ENCODE peak calls at places on chromosomes 4 and X, in ten cellular contexts. K is MCF 10A; D is posterior cingulate gyrus; E is WERI-Rb-1; S is NCI-H1105; V is G401; X is transverse colon; O is psoas muscle; A is activated CD8-positive, alpha-beta memory T cell treated with anti-CD3 and anti-CD28 coated beads, Interleukin-2, amount 10 ng/mL, durations not matched to agents 7 days and 5 days; C is WTC11. I is an unnamed sample.

GRCh38 chr4:4311193-4311592 is 21.1 kb downstream of the ZBTB49 start:
- DNase-seq in K (no peak), D (no peak), E (no peak), S (no peak), V (no peak), X (no peak), O (no peak), A (no peak), C (no peak), I (no peak)

GRCh38 chrX:17638731-17639130 is 98.6 kb upstream of the SCML1 start:
- DNase-seq in K (no peak), D (no peak), E (no peak), S (no peak), V (peak), X (no peak), O (no peak), A (no peak), C (no peak), I (peak)

GRCh38 chr4:54487491-54487890 is 170.3 kb upstream of the KIT start:
- DNase-seq in K (no peak), D (no peak), E (no peak), S (no peak), V (no peak), X (no peak), O (no peak), A (no peak), C (no peak), I (no peak)

GRCh38 chr4:36722986-36723385 is 441.6 kb downstream of the DTHD1 start:
- DNase-seq in K (no peak), D (no peak), E (no peak), S (no peak), V (no peak), X (no peak), O (no peak), A (no peak), C (no peak), I (no peak)

GRCh38 chrX:15468036-15468435 is 25.1 kb downstream of the PIR start:
- DNase-seq in K (peak), D (no peak), E (no peak), S (peak), V (peak), X (peak), O (peak), A (no peak), C (no peak), I (peak)

GRCh38 chr4:153555730-153556440 is 89.7 kb downstream of the TMEM131L start:
- DNase-seq in K (peak), D (no peak), E (no peak), S (no peak), V (no peak), X (peak), O (peak), A (no peak), C (no peak), I (no peak)

GRCh38 chr4:4412661-4413372 is 25.9 kb downstream of the NSG1 start:
- DNase-seq in K (no peak), D (peak), E (no peak), S (no peak), V (peak), X (no peak), O (peak), A (no peak), C (no peak), I (no peak)

GRCh38 chr4:6307891-6308290 is 38.2 kb downstream of the WFS1 start:
- DNase-seq in K (no peak), D (no peak), E (peak), S (no peak), V (peak), X (no peak), O (no peak), A (no peak), C (no peak), I (peak)

GRCh38 chr4:6781561-6781960 is 966 bp upstream of the KIAA0232 start:
- DNase-seq in K (no peak), D (no peak), E (no peak), S (no peak), V (peak), X (no peak), O (no peak), A (no peak), C (no peak), I (peak)

GRCh38 chr4:185839204-185839712 is 27.3 kb upstream of the SORBS2 start:
- DNase-seq in K (peak), D (no peak), E (no peak), S (no peak), V (peak), X (peak), O (peak), A (no peak), C (peak), I (peak)

GRCh38 chr4:139853309-139853708 is 187.7 kb downstream of the MGST2 start:
- DNase-seq in K (no peak), D (no peak), E (no peak), S (no peak), V (no peak), X (no peak), O (no peak), A (no peak), C (peak), I (no peak)

GRCh38 chrX:24494544-24495113 is 29.5 kb downstream of the PDK3 start:
- DNase-seq in K (peak), D (no peak), E (no peak), S (peak), V (peak), X (peak), O (no peak), A (no peak), C (no peak), I (peak)

GRCh38 chr4:158496030-158496741 is 25.5 kb upstream of the RXFP1 start:
- DNase-seq in K (peak), D (no peak), E (peak), S (no peak), V (peak), X (peak), O (no peak), A (peak), C (peak), I (peak)

GRCh38 chr4:25628441-25628840 is 27.2 kb upstream of the SLC34A2 start:
- DNase-seq in K (no peak), D (no peak), E (no peak), S (no peak), V (peak), X (no peak), O (no peak), A (no peak), C (no peak), I (peak)

GRCh38 chr4:156999175-156999517 is 27.5 kb upstream of the PDGFC start:
- DNase-seq in K (peak), D (no peak), E (no peak), S (peak), V (no peak), X (peak), O (no peak), A (no peak), C (no peak), I (no peak)

GRCh38 chr4:143742834-143743233 is 42.4 kb upstream of the FREM3 start:
- DNase-seq in K (no peak), D (no peak), E (no peak), S (no peak), V (no peak), X (no peak), O (no peak), A (no peak), C (no peak), I (no peak)

GRCh38 chrX:52271212-52271611 is 86.5 kb downstream of the MAGED4 start:
- DNase-seq in K (peak), D (no peak), E (peak), S (no peak), V (no peak), X (no peak), O (no peak), A (no peak), C (peak), I (no peak)

GRCh38 chrX:44433556-44433955 is 90.1 kb upstream of the EFHC2 start:
- DNase-seq in K (no peak), D (no peak), E (no peak), S (no peak), V (no peak), X (no peak), O (no peak), A (no peak), C (no peak), I (no peak)

GRCh38 chr4:81922271-81922775 is 450.6 kb upstream of the RASGEF1B start:
- DNase-seq in K (no peak), D (no peak), E (no peak), S (no peak), V (no peak), X (no peak), O (no peak), A (no peak), C (no peak), I (no peak)

GRCh38 chrX:149513713-149514427 is 8.8 kb upstream of the IDS start:
- DNase-seq in K (no peak), D (no peak), E (no peak), S (no peak), V (no peak), X (no peak), O (no peak), A (peak), C (no peak), I (no peak)

GRCh38 chrX:121365572-121366161 is 318.3 kb downstream of the GLUD2 start:
- DNase-seq in K (no peak), D (no peak), E (no peak), S (no peak), V (no peak), X (peak), O (no peak), A (no peak), C (no peak), I (no peak)

GRCh38 chr4:146029939-146030710 is 91.5 kb upstream of the ZNF827 start:
- DNase-seq in K (no peak), D (no peak), E (no peak), S (no peak), V (no peak), X (peak), O (no peak), A (no peak), C (no peak), I (no peak)

GRCh38 chr4:39286263-39286662 is 79.9 kb downstream of the RFC1 start:
- DNase-seq in K (no peak), D (no peak), E (no peak), S (no peak), V (no peak), X (no peak), O (no peak), A (no peak), C (no peak), I (no peak)

GRCh38 chr4:16090306-16090705 is 6.5 kb upstream of the PROM1 start:
- DNase-seq in K (no peak), D (no peak), E (no peak), S (no peak), V (no peak), X (no peak), O (no peak), A (no peak), C (no peak), I (no peak)

GRCh38 chr4:39166177-39166576 is 16.2 kb upstream of the WDR19 start:
- DNase-seq in K (no peak), D (no peak), E (no peak), S (no peak), V (no peak), X (no peak), O (no peak), A (no peak), C (no peak), I (no peak)

GRCh38 chr4:56506110-56506705 is 617 bp downstream of the ARL9 start:
- DNase-seq in K (no peak), D (no peak), E (no peak), S (peak), V (peak), X (no peak), O (no peak), A (no peak), C (peak), I (no peak)

GRCh38 chrX:153471663-153472280 is 1.4 kb upstream of the HAUS7 start:
- DNase-seq in K (no peak), D (no peak), E (no peak), S (no peak), V (no peak), X (no peak), O (no peak), A (no peak), C (no peak), I (no peak)

GRCh38 chr4:89438102-89438831 is 130.7 kb upstream of the GPRIN3 start:
- DNase-seq in K (peak), D (peak), E (peak), S (no peak), V (peak), X (peak), O (no peak), A (peak), C (peak), I (peak)

GRCh38 chrX:50081282-50081955 is 119.4 kb downstream of the AKAP4 start:
- DNase-seq in K (peak), D (no peak), E (peak), S (peak), V (peak), X (peak), O (peak), A (no peak), C (peak), I (peak)

I was measured in cerebellar cortex.